ENCODE peak calls at places on chromosomes 6 and 20, in nine cellular contexts. D, N, J, M, W, S, U, O and E are unnamed samples. For H3K9me3 and H3K27me3, the result is how much of the 10 kb centered on the place peaks cover.

GRCh38 chr6:138567052-138567451 is 67.8 kb upstream of the NHSL1 start:
- DNase-seq in D (no peak), N (no peak), J (no peak), M (no peak), W (no peak), S (no peak), U (no peak), O (no peak), E (no peak)

GRCh38 chr20:58195047-58195446 is 33.4 kb downstream of the ANKRD60 start:
- DNase-seq in D (no peak), N (no peak), J (no peak), M (no peak), W (no peak), S (no peak), U (no peak), O (no peak), E (no peak)

GRCh38 chr20:36507746-36508145 is 33.6 kb upstream of the MYL9 start:
- DNase-seq in D (no peak), N (no peak), J (no peak), M (no peak), W (no peak), S (no peak), U (no peak), O (no peak), E (no peak)

GRCh38 chr6:157600807-157601206 is 219.8 kb downstream of the ZDHHC14 start:
- DNase-seq in D (no peak), N (no peak), J (no peak), M (no peak), W (no peak), S (no peak), U (no peak), O (no peak), E (no peak)

GRCh38 chr20:41275181-41275793 is 42.2 kb downstream of the ZHX3 start:
- DNase-seq in D (no peak), N (no peak), J (peak), M (peak), W (no peak), S (no peak), U (peak), O (no peak), E (no peak)

GRCh38 chr20:49701313-49701731 is 12.4 kb downstream of the B4GALT5 start:
- DNase-seq in D (no peak), N (no peak), J (no peak), M (no peak), W (no peak), S (no peak), U (no peak), O (no peak), E (no peak)

GRCh38 chr6:145783796-145784195 is 30.8 kb downstream of the FBXO30 start:
- DNase-seq in D (no peak), N (no peak), J (no peak), M (no peak), W (no peak), S (no peak), U (no peak), O (no peak), E (no peak)

GRCh38 chr6:107318100-107318736 is 141.1 kb downstream of the PDSS2 start:
- DNase-seq in D (no peak), N (peak), J (peak), M (peak), W (peak), S (no peak), U (peak), O (peak), E (peak)

GRCh38 chr6:147054158-147054557 is 150.1 kb upstream of the STXBP5 start:
- DNase-seq in D (no peak), N (no peak), J (no peak), M (no peak), W (no peak), S (no peak), U (no peak), O (no peak), E (no peak)

GRCh38 chr6:75272145-75272840 is 12.3 kb downstream of the TMEM30A start:
- DNase-seq in D (no peak), N (no peak), J (peak), M (no peak), W (no peak), S (no peak), U (peak), O (no peak), E (no peak)

GRCh38 chr20:44748005-44748370 is 2.3 kb downstream of the KCNK15 start:
- DNase-seq in D (no peak), N (no peak), J (no peak), M (no peak), W (peak), S (no peak), U (no peak), O (no peak), E (peak)

GRCh38 chr20:62583424-62583920 is 58.8 kb upstream of the SLCO4A1 start:
- DNase-seq in D (no peak), N (no peak), J (no peak), M (peak), W (peak), S (no peak), U (no peak), O (peak), E (no peak)

GRCh38 chr20:16004108-16004854 is 569.0 kb downstream of the KIF16B start:
- DNase-seq in D (no peak), N (no peak), J (no peak), M (no peak), W (peak), S (no peak), U (no peak), O (peak), E (no peak)

GRCh38 chr6:11346516-11346915 is 114.0 kb upstream of the NEDD9 start:
- DNase-seq in D (no peak), N (no peak), J (no peak), M (no peak), W (no peak), S (no peak), U (no peak), O (no peak), E (no peak)

GRCh38 chr20:47306755-47307370 is 49.6 kb downstream of the ZMYND8 start:
- DNase-seq in D (no peak), N (no peak), J (no peak), M (no peak), W (no peak), S (no peak), U (no peak), O (no peak), E (no peak)

GRCh38 chr6:169664227-169664626 is 37.6 kb downstream of the WDR27 start:
- DNase-seq in D (no peak), N (no peak), J (no peak), M (no peak), W (no peak), S (peak), U (no peak), O (no peak), E (no peak)

GRCh38 chr6:57013501-57013900 is 33.0 kb upstream of the KIAA1586 start:
- DNase-seq in D (no peak), N (no peak), J (peak), M (no peak), W (no peak), S (no peak), U (no peak), O (no peak), E (no peak)

GRCh38 chr6:52877786-52878185 is 31.7 kb downstream of the GSTA3 start:
- DNase-seq in D (no peak), N (no peak), J (peak), M (no peak), W (no peak), S (no peak), U (no peak), O (no peak), E (no peak)

GRCh38 chr6:158149641-158150040 is 18.4 kb downstream of the SERAC1 start:
- DNase-seq in D (no peak), N (no peak), J (peak), M (no peak), W (no peak), S (no peak), U (no peak), O (no peak), E (no peak)

GRCh38 chr6:52288216-52288615 is 3.7 kb upstream of the MCM3 start:
- DNase-seq in D (no peak), N (no peak), J (no peak), M (no peak), W (no peak), S (no peak), U (no peak), O (no peak), E (no peak)

GRCh38 chr6:120147218-120147871 is 797.8 kb upstream of the MAN1A1 start:
- DNase-seq in D (no peak), N (peak), J (no peak), M (no peak), W (no peak), S (peak), U (no peak), O (no peak), E (no peak)

GRCh38 chr6:6543181-6543879 is 45.2 kb upstream of the LY86 start:
- DNase-seq in D (no peak), N (no peak), J (no peak), M (no peak), W (peak), S (no peak), U (no peak), O (no peak), E (no peak)

GRCh38 chr20:1805161-1805581 is 90.0 kb upstream of the SIRPA start:
- DNase-seq in D (no peak), N (no peak), J (no peak), M (no peak), W (no peak), S (no peak), U (no peak), O (peak), E (no peak)

GRCh38 chr20:19993937-19994667 is 23.1 kb upstream of the NAA20 start:
- DNase-seq in D (no peak), N (no peak), J (peak), M (no peak), W (peak), S (no peak), U (no peak), O (no peak), E (no peak)

GRCh38 chr6:26292709-26293108 is 72.3 kb upstream of the BTN3A2 start:
- DNase-seq in D (no peak), N (no peak), J (no peak), M (no peak), W (no peak), S (no peak), U (no peak), O (no peak), E (no peak)

GRCh38 chr6:18528084-18528743 is 141.1 kb downstream of the RNF144B start:
- DNase-seq in D (no peak), N (no peak), J (peak), M (no peak), W (no peak), S (no peak), U (no peak), O (no peak), E (no peak)

GRCh38 chr20:35013421-35014411 is 58.0 kb downstream of the MYH7B start:
- DNase-seq in D (no peak), N (peak), J (no peak), M (no peak), W (no peak), S (no peak), U (peak), O (no peak), E (peak)

GRCh38 chr20:694496-694895 is 18.9 kb upstream of the SCRT2 start:
- DNase-seq in D (no peak), N (no peak), J (no peak), M (no peak), W (no peak), S (no peak), U (no peak), O (no peak), E (no peak)

GRCh38 chr6:84172574-84172973 is 54.9 kb downstream of the CEP162 start:
- DNase-seq in D (no peak), N (no peak), J (no peak), M (no peak), W (no peak), S (no peak), U (no peak), O (no peak), E (no peak)

GRCh38 chr20:59222982-59223610 is 59.5 kb downstream of the ZNF831 start:
- DNase-seq in D (no peak), N (no peak), J (no peak), M (no peak), W (peak), S (no peak), U (peak), O (peak), E (no peak)

GRCh38 chr6:133241088-133241900 is at the start of gene EYA4:
- DNase-seq in D (no peak), N (peak), J (peak), M (peak), W (peak), S (no peak), U (peak), O (peak), E (peak)

GRCh38 chr6:71289039-71289801 is 609 bp downstream of the OGFRL1 start:
- DNase-seq in D (no peak), N (peak), J (peak), M (peak), W (peak), S (peak), U (peak), O (peak), E (peak)

GRCh38 chr6:49406241-49406970 is 56.6 kb downstream of the MMUT start:
- DNase-seq in D (no peak), N (no peak), J (no peak), M (no peak), W (no peak), S (no peak), U (no peak), O (peak), E (no peak)

GRCh38 chr6:61200444-61200843 is 1085.6 kb downstream of the KHDRBS2 start:
- DNase-seq in D (no peak), N (no peak), J (no peak), M (no peak), W (no peak), S (no peak), U (no peak), O (no peak), E (no peak)
- H3K9me3 ChIP-seq in D (under half), N (under half), J (under half), M (under half), W (under half), S (under half), U (under half), O (under half), E (under half)

GRCh38 chr6:168201383-168201782 is 118.2 kb downstream of the DACT2 start:
- DNase-seq in D (no peak), N (peak), J (no peak), M (no peak), W (peak), S (no peak), U (peak), O (peak), E (no peak)
- H3K27me3 ChIP-seq in D (under half), N (under half), J (under half), M (under half), W (under half), S (under half), U (under half), O (under half), E (under half)

DNA sequence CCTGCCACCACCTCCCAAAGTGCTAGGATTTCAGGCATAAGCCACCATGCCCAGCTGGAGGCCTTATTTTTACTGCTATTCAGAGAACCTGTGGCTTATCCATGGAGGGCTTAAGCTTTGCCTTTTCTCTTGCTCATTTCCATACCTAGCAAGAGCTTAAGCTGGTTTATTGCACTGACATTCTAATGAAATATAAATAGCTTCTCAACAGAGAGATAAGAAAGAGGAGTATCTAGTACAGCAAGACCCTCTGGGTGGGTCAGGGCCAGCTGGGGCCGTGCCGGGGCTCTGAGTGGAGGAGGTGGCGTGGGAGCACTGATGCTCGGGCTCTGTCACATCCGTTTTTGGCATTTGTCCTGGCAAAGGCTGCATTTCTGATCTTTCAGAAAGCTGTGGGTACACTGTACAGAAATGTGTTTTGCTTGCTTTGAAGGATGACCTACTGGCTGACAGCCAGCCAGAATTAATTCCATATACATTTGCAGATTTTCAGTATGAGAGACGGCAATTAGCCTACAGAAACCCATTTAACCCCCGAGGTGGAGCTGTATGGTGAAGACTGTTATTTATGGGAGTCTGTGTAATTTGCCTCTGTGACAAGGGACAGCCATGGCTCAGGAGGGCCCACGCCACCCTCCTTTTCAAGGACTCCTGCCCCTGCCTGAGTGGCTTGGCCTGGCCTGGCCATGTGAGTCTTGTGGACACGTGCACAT is 181.6 kb upstream of the AKAP12 start:
- DNase-seq in D (no peak), N (no peak), J (no peak), M (no peak), W (peak), S (no peak), U (no peak), O (peak), E (no peak)
- H3K9me3 ChIP-seq in D (under half), N (under half), J (under half), M (under half), W (under half), S (under half), U (under half), O (under half), E (under half)

DNA sequence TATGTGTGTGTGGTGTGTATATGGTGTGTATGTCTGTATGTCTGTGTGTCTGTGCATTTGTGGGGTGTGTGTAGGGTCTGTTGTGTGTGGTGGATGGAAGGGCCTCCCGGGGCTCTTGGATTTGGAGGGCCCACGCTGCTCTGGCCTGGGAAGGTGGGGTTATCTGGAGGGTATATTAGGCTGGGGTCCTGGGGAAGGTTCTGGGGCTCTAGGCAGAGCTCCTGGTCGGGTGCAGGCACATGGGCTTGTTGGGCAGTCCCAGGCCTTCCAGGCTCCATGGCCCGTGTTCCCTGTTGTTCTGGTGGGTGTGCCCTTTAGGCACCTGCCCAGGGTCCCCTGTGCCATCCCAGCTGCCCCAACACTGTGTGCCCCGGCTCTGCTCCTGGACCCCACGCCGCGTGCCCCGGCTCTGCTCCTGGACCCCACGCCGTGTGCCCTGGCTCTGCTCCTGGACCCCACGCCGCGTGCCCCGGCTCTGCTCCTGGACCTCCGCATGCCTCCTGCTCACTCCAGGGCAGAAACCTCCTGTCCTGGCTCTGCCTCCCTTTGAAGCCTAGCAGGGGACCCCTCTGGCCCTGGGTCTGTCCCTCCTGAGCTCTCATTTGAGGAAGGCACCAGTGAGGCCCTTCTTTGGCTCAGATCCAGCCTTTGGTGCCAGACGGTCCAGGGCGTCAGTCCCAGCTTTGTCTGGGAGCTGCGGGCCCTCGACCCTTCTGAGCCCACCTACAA is 10.2 kb upstream of the MYT1 start:
- DNase-seq in D (no peak), N (no peak), J (no peak), M (no peak), W (peak), S (peak), U (no peak), O (no peak), E (no peak)
- H3K27me3 ChIP-seq in D (under half), N (under half), J (under half), M (under half), W (under half), S (under half), U (under half), O (under half), E (under half)

GRCh38 chr6:55898342-55898741 is 23.0 kb upstream of the BMP5 start:
- DNase-seq in D (no peak), N (no peak), J (peak), M (no peak), W (no peak), S (no peak), U (no peak), O (no peak), E (no peak)
- H3K9me3 ChIP-seq in D (under half), N (under half), J (under half), M (under half), W (under half), S (under half), U (under half), O (under half), E (under half)